ENCODE peak calls at places on chromosome 10, in six cellular contexts. One of them, this sample, is unnamed.

GRCh38 chr10:129765664-129766550 is 198.2 kb downstream of the EBF3 start:
- DNase-seq in WTC11: peak
- DNase-seq in cardiac muscle cell: no peak
- DNase-seq in progenitor cell of endocrine pancreas: peak
- DNase-seq in right lobe of liver: no peak
- DNase-seq in AG09309: no peak
- DNase-seq in this sample: peak

GRCh38 chr10:109891105-109891504 is 32.2 kb downstream of the XPNPEP1 start:
- DNase-seq in WTC11: no peak
- DNase-seq in cardiac muscle cell: no peak
- DNase-seq in progenitor cell of endocrine pancreas: no peak
- DNase-seq in right lobe of liver: no peak
- DNase-seq in AG09309: no peak
- DNase-seq in this sample: no peak

GRCh38 chr10:63976538-63976937 is 455.3 kb downstream of the REEP3 start:
- DNase-seq in WTC11: peak
- DNase-seq in cardiac muscle cell: peak
- DNase-seq in progenitor cell of endocrine pancreas: peak
- DNase-seq in right lobe of liver: peak
- DNase-seq in AG09309: no peak
- DNase-seq in this sample: no peak

GRCh38 chr10:64658528-64658927 is 1137.3 kb downstream of the REEP3 start:
- DNase-seq in WTC11: no peak
- DNase-seq in cardiac muscle cell: no peak
- DNase-seq in progenitor cell of endocrine pancreas: no peak
- DNase-seq in right lobe of liver: no peak
- DNase-seq in AG09309: no peak
- DNase-seq in this sample: no peak

GRCh38 chr10:48759113-48759901 is 74.6 kb downstream of the WDFY4 start:
- DNase-seq in WTC11: no peak
- DNase-seq in cardiac muscle cell: no peak
- DNase-seq in progenitor cell of endocrine pancreas: no peak
- DNase-seq in right lobe of liver: no peak
- DNase-seq in AG09309: no peak
- DNase-seq in this sample: no peak

GRCh38 chr10:113689574-113689973 is 9.9 kb downstream of the CASP7 start:
- DNase-seq in WTC11: no peak
- DNase-seq in cardiac muscle cell: no peak
- DNase-seq in progenitor cell of endocrine pancreas: no peak
- DNase-seq in right lobe of liver: no peak
- DNase-seq in AG09309: no peak
- DNase-seq in this sample: no peak

GRCh38 chr10:19832624-19833507 is 16.6 kb downstream of the PLXDC2 start:
- DNase-seq in WTC11: peak
- DNase-seq in cardiac muscle cell: peak
- DNase-seq in progenitor cell of endocrine pancreas: no peak
- DNase-seq in right lobe of liver: no peak
- DNase-seq in AG09309: no peak
- DNase-seq in this sample: no peak

GRCh38 chr10:43233601-43234430 is 33.0 kb downstream of the RASGEF1A start:
- DNase-seq in WTC11: peak
- DNase-seq in cardiac muscle cell: no peak
- DNase-seq in progenitor cell of endocrine pancreas: no peak
- DNase-seq in right lobe of liver: peak
- DNase-seq in AG09309: no peak
- DNase-seq in this sample: peak

GRCh38 chr10:3889961-3890522 is 105.0 kb upstream of the KLF6 start:
- DNase-seq in WTC11: no peak
- DNase-seq in cardiac muscle cell: peak
- DNase-seq in progenitor cell of endocrine pancreas: no peak
- DNase-seq in right lobe of liver: no peak
- DNase-seq in AG09309: no peak
- DNase-seq in this sample: no peak

GRCh38 chr10:13771992-13772391 is 185.2 kb downstream of the PRPF18 start:
- DNase-seq in WTC11: no peak
- DNase-seq in cardiac muscle cell: no peak
- DNase-seq in progenitor cell of endocrine pancreas: no peak
- DNase-seq in right lobe of liver: no peak
- DNase-seq in AG09309: no peak
- DNase-seq in this sample: no peak

GRCh38 chr10:118102116-118102515 is 55.4 kb upstream of the RAB11FIP2 start:
- DNase-seq in WTC11: no peak
- DNase-seq in cardiac muscle cell: no peak
- DNase-seq in progenitor cell of endocrine pancreas: no peak
- DNase-seq in right lobe of liver: no peak
- DNase-seq in AG09309: no peak
- DNase-seq in this sample: no peak

GRCh38 chr10:73905256-73906018 is 5.5 kb upstream of the PLAU start:
- DNase-seq in WTC11: no peak
- DNase-seq in cardiac muscle cell: no peak
- DNase-seq in progenitor cell of endocrine pancreas: no peak
- DNase-seq in right lobe of liver: no peak
- DNase-seq in AG09309: no peak
- DNase-seq in this sample: no peak

GRCh38 chr10:46033602-46034011 is 3.2 kb upstream of the NCOA4 start:
- DNase-seq in WTC11: no peak
- DNase-seq in cardiac muscle cell: peak
- DNase-seq in progenitor cell of endocrine pancreas: no peak
- DNase-seq in right lobe of liver: peak
- DNase-seq in AG09309: peak
- DNase-seq in this sample: no peak

GRCh38 chr10:810351-810846 is 120.9 kb upstream of the DIP2C start:
- DNase-seq in WTC11: no peak
- DNase-seq in cardiac muscle cell: peak
- DNase-seq in progenitor cell of endocrine pancreas: no peak
- DNase-seq in right lobe of liver: no peak
- DNase-seq in AG09309: no peak
- DNase-seq in this sample: no peak

GRCh38 chr10:125698599-125698998 is 15.6 kb upstream of the TEX36 start:
- DNase-seq in WTC11: no peak
- DNase-seq in cardiac muscle cell: no peak
- DNase-seq in progenitor cell of endocrine pancreas: no peak
- DNase-seq in right lobe of liver: no peak
- DNase-seq in AG09309: no peak
- DNase-seq in this sample: no peak

DNA sequence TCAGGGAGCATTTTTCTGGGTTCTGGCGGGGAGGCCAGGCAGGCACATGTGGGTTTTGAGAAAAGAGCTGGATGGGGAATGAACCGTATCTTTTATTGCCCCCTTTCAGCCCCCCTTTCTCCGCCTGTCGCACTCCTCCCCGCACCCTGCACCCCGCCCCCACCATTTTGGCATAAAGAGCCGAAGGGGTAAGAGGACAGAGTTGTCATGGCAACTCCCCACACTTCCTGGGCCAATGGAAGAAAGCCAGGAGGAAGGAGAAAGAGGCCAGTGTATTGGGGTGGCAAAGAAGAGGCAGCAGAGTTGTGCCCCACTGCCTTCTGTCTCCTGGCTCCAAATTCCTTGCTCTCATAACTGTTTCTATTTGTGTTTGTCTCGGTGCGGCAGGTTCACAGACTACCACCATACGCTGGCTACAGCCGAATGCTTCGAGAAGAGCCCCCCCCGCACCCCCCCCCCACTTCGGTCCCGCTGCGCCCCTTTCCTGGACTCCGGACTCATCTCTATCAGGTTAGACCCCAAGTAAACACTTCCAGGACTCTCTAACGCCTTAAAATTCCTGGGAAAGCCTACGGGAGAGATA is 3.4 kb downstream of the KCNIP2 start:
- DNase-seq in WTC11: peak
- DNase-seq in cardiac muscle cell: peak
- DNase-seq in progenitor cell of endocrine pancreas: no peak
- DNase-seq in right lobe of liver: no peak
- DNase-seq in AG09309: no peak
- DNase-seq in this sample: no peak
- TF ChIP-seq CTCF in WTC11: no peak
- TF ChIP-seq CTCF in cardiac muscle cell: no peak
- TF ChIP-seq CTCF in progenitor cell of endocrine pancreas: no peak
- TF ChIP-seq CTCF in right lobe of liver: no peak
- TF ChIP-seq CTCF in AG09309: no peak
- TF ChIP-seq CTCF in this sample: no peak

GRCh38 chr10:35150335-35150734 is 23.7 kb downstream of the CREM start:
- DNase-seq in WTC11: no peak
- DNase-seq in cardiac muscle cell: no peak
- DNase-seq in progenitor cell of endocrine pancreas: no peak
- DNase-seq in right lobe of liver: no peak
- DNase-seq in AG09309: no peak
- DNase-seq in this sample: no peak
- TF ChIP-seq CTCF in WTC11: no peak
- TF ChIP-seq CTCF in cardiac muscle cell: no peak
- TF ChIP-seq CTCF in progenitor cell of endocrine pancreas: no peak
- TF ChIP-seq CTCF in right lobe of liver: no peak
- TF ChIP-seq CTCF in AG09309: no peak
- TF ChIP-seq CTCF in this sample: no peak

GRCh38 chr10:108112218-108112617 is 947.7 kb upstream of the SORCS1 start:
- DNase-seq in WTC11: no peak
- DNase-seq in cardiac muscle cell: no peak
- DNase-seq in progenitor cell of endocrine pancreas: no peak
- DNase-seq in right lobe of liver: no peak
- DNase-seq in AG09309: no peak
- DNase-seq in this sample: no peak
- TF ChIP-seq CTCF in WTC11: peak
- TF ChIP-seq CTCF in cardiac muscle cell: no peak
- TF ChIP-seq CTCF in progenitor cell of endocrine pancreas: peak
- TF ChIP-seq CTCF in right lobe of liver: peak
- TF ChIP-seq CTCF in AG09309: no peak
- TF ChIP-seq CTCF in this sample: no peak

DNA sequence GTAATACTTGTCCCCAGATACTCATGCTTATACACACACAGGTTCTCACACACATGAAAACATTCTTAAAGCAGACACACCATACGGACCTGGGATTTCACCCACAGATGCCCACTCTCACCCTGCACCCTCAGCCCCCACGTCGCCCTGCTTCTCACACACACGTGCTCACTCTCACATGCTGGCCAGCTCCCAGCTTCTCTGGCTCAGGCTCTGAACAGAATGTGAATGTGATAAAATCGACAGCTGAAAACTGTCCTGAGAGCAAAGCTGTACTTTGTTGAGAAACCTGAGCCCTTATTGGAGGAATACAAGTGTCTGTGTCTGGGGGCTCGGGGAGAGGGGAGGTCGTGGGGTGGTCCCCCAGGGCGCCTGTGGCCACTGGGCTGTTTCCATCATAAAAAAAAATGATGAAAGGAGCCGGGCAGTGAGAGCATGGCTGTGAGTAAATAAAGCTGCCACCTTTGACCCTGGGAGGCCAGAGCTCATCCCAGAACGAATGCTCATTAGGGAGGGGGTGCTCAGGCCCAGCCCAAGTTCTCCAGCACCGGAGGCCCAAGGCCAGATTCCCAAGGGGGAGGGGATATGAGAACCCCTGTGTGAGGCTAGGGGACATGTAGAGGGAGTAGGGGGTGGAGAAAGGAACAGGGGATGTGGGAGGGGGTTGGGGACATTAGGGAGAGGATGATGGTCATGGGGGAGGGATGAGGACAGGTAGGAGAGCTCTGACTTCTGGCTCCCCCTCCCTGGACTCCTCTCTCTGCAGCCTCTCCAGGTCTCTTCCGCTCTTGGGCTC is 18.1 kb upstream of the TLX1 start:
- DNase-seq in WTC11: no peak
- DNase-seq in cardiac muscle cell: no peak
- DNase-seq in progenitor cell of endocrine pancreas: no peak
- DNase-seq in right lobe of liver: no peak
- DNase-seq in AG09309: no peak
- DNase-seq in this sample: no peak
- TF ChIP-seq CTCF in WTC11: no peak
- TF ChIP-seq CTCF in cardiac muscle cell: no peak
- TF ChIP-seq CTCF in progenitor cell of endocrine pancreas: no peak
- TF ChIP-seq CTCF in right lobe of liver: no peak
- TF ChIP-seq CTCF in AG09309: no peak
- TF ChIP-seq CTCF in this sample: no peak